ENCODE peak calls at places on chromosomes 3 and 15, in ten cellular contexts. X is sigmoid colon, Z is astrocyte of the spinal cord, T is mesothelial cell of epicardium, Q is stomach, L is fibroblast of the aortic adventitia, U is OCI-LY7, W is MCF 10A, E is AG04450, B is endodermal cell. R is an unnamed sample.

GRCh38 chr3:76859596-76859995 is 180.3 kb upstream of the ROBO2 start:
- DNase-seq in X (no peak), Z (peak), T (no peak), Q (no peak), L (no peak), U (no peak), W (no peak), E (peak), B (no peak), R (no peak)

GRCh38 chr3:167650459-167650858 is 3.3 kb downstream of the WDR49 start:
- DNase-seq in X (no peak), Z (no peak), T (no peak), Q (no peak), L (no peak), U (no peak), W (no peak), E (no peak), B (no peak), R (no peak)

GRCh38 chr15:33724321-33725036 is 243.8 kb upstream of the CHRM5 start:
- DNase-seq in X (no peak), Z (no peak), T (no peak), Q (no peak), L (no peak), U (no peak), W (no peak), E (no peak), B (no peak), R (no peak)

GRCh38 chr15:33608714-33609113 is 297.9 kb downstream of the RYR3 start:
- DNase-seq in X (no peak), Z (no peak), T (no peak), Q (no peak), L (no peak), U (no peak), W (peak), E (no peak), B (no peak), R (no peak)

GRCh38 chr3:24623657-24624056 is 129.0 kb upstream of the THRB start:
- DNase-seq in X (no peak), Z (peak), T (no peak), Q (no peak), L (no peak), U (no peak), W (no peak), E (no peak), B (no peak), R (no peak)

GRCh38 chr15:55673287-55673686 is 69.7 kb downstream of the PRTG start:
- DNase-seq in X (no peak), Z (no peak), T (no peak), Q (no peak), L (no peak), U (no peak), W (no peak), E (no peak), B (peak), R (no peak)

GRCh38 chr15:40499931-40500330 is 29.1 kb downstream of the CHST14 start:
- DNase-seq in X (no peak), Z (no peak), T (no peak), Q (no peak), L (no peak), U (no peak), W (no peak), E (no peak), B (no peak), R (no peak)

GRCh38 chr3:117398166-117398954 is 688.8 kb downstream of the TUSC7 start:
- DNase-seq in X (no peak), Z (no peak), T (no peak), Q (no peak), L (no peak), U (no peak), W (no peak), E (no peak), B (peak), R (no peak)

GRCh38 chr3:127011270-127011992 is 28.5 kb downstream of the PLXNA1 start:
- DNase-seq in X (no peak), Z (peak), T (no peak), Q (no peak), L (peak), U (no peak), W (peak), E (no peak), B (no peak), R (no peak)

GRCh38 chr3:157789162-157789561 is 285.9 kb upstream of the VEPH1 start:
- DNase-seq in X (no peak), Z (no peak), T (no peak), Q (no peak), L (no peak), U (no peak), W (no peak), E (no peak), B (no peak), R (no peak)

GRCh38 chr15:86231864-86232801 is 152.5 kb downstream of the AGBL1 start:
- DNase-seq in X (no peak), Z (peak), T (peak), Q (no peak), L (peak), U (peak), W (peak), E (no peak), B (peak), R (peak)

GRCh38 chr3:174198199-174198598 is 660.9 kb upstream of the NAALADL2 start:
- DNase-seq in X (no peak), Z (peak), T (no peak), Q (no peak), L (peak), U (no peak), W (no peak), E (peak), B (no peak), R (no peak)

GRCh38 chr15:74541494-74542191 is 623 bp downstream of the ARID3B start:
- DNase-seq in X (peak), Z (peak), T (peak), Q (peak), L (peak), U (peak), W (peak), E (no peak), B (peak), R (peak)

GRCh38 chr15:66936115-66936863 is 129.1 kb upstream of the SMAD3 start:
- DNase-seq in X (peak), Z (peak), T (no peak), Q (no peak), L (peak), U (no peak), W (no peak), E (peak), B (peak), R (no peak)

DNA sequence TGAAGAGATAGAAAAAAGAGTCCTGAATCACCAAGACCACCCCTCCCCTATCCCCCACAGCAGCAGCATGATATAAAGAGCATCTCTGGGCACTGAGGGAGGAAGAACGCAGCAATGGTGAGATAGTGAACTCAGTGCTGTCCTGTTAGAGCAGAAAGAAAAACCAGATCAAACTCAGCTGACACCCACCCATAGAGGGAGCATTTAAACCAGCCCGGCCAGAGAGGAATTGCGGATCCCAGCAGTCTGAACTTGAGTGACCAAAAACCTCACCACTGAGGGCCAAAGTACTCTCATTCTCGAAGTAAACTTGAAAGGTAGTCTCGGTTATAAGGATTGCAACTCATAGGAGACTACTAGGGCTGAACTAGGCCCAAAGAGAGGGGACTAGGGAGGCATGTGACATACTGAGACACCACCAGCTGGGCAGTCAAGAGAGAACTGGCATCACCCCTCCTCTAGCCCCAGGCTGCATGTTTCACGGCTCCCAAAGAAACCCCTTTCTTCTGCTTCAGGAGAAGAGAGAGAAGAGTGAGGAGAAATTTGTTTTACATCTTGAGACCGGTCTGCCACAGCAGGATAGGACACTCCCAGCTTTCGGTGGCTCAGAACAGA is 39.2 kb upstream of the TGFBR2 start:
- DNase-seq in X (no peak), Z (no peak), T (no peak), Q (no peak), L (no peak), U (no peak), W (no peak), E (no peak), B (peak), R (no peak)
- TF ChIP-seq CTCF in X (no peak), Z (peak), T (no peak), Q (no peak), L (no peak), U (peak), W (no peak), E (no peak), B (peak), R (no peak)

GRCh38 chr3:128917291-128917690 is 37.9 kb downstream of the ACAD9 start:
- DNase-seq in X (no peak), Z (no peak), T (no peak), Q (no peak), L (no peak), U (no peak), W (no peak), E (no peak), B (no peak), R (no peak)
- TF ChIP-seq CTCF in X (no peak), Z (peak), T (no peak), Q (no peak), L (no peak), U (peak), W (no peak), E (peak), B (peak), R (no peak)

GRCh38 chr3:134754768-134755559 is 40.1 kb upstream of the EPHB1 start:
- DNase-seq in X (no peak), Z (peak), T (no peak), Q (peak), L (peak), U (peak), W (peak), E (no peak), B (peak), R (peak)

GRCh38 chr3:134751831-134752230 is 43.2 kb upstream of the EPHB1 start:
- DNase-seq in X (no peak), Z (no peak), T (no peak), Q (no peak), L (peak), U (no peak), W (no peak), E (no peak), B (no peak), R (no peak)

GRCh38 chr3:134755821-134756220 is 39.2 kb upstream of the EPHB1 start:
- DNase-seq in X (no peak), Z (no peak), T (no peak), Q (no peak), L (no peak), U (no peak), W (no peak), E (no peak), B (no peak), R (no peak)

GRCh38 chr3:134752761-134753461 is 42.1 kb upstream of the EPHB1 start:
- DNase-seq in X (no peak), Z (no peak), T (no peak), Q (no peak), L (no peak), U (no peak), W (no peak), E (no peak), B (no peak), R (no peak)

DNA sequence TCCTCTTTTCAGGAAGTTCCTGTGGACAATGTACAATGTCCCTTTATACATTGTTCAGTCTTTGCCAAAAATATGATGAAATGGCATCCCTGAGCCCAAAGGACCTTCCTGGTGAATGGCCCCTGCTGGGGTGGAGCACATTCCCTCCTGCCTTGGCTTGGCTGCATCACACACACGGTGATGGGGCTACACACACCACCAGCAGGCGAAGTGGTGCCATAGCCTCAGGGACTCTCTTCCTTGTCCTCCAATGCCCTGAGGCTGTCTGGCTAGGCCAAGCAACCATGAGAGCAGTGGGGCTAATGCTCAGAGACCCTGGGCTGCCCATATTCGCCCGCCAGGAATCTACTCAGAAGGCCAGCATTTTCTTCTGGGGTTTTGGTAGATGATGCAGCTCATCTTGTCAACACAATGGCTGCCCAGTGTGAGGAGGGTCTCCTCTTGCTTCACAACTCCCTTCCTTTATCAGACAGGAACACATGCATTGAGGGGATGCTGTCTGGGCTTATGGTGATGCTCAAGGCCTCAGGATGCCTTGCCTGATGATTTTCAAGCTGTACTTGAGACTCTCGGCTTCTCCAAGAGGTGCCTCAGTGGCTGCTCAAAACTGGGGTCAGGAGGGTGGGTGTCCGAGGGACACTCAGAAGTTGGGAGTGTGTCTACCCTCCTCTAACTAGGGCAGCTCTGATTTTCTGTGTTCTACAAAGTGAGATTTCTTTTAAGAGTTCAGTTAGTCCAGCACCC is 40.9 kb upstream of the EPHB1 start:
- DNase-seq in X (no peak), Z (no peak), T (no peak), Q (no peak), L (peak), U (no peak), W (no peak), E (no peak), B (peak), R (no peak)
- TF ChIP-seq CTCF in X (no peak), Z (peak), T (no peak), Q (no peak), L (peak), U (no peak), W (no peak), E (no peak), B (peak), R (no peak)

GRCh38 chr3:176988795-176989194 is 208.5 kb downstream of the TBL1XR1 start:
- DNase-seq in X (no peak), Z (no peak), T (no peak), Q (no peak), L (no peak), U (no peak), W (no peak), E (no peak), B (no peak), R (no peak)

GRCh38 chr3:176994393-176994792 is 202.9 kb downstream of the TBL1XR1 start:
- DNase-seq in X (no peak), Z (no peak), T (no peak), Q (no peak), L (no peak), U (no peak), W (no peak), E (no peak), B (no peak), R (no peak)

GRCh38 chr3:176995946-176996345 is 201.3 kb downstream of the TBL1XR1 start:
- DNase-seq in X (no peak), Z (no peak), T (no peak), Q (no peak), L (no peak), U (no peak), W (no peak), E (no peak), B (no peak), R (no peak)

GRCh38 chr3:176994876-176995781 is 202.2 kb downstream of the TBL1XR1 start:
- DNase-seq in X (no peak), Z (no peak), T (no peak), Q (no peak), L (no peak), U (no peak), W (no peak), E (no peak), B (no peak), R (no peak)

DNA sequence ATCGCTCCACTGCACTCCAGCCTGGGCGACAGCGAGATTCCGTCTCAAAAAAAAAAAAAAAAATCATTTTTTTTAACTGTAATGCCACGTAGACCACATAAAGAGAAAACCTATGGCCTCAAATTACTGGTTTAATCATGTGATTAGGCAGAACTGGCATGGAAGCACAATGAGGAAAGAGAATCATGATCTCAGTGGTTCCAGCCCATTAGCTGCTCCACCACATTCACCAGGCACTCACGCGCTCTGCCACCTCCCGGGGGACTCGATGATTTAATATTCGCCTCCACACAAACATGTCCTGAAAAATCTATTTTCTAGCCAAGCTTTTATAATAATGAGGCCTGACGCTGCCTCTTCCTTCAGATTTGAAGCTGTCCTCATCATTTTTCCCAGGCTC is 204.7 kb downstream of the TBL1XR1 start:
- DNase-seq in X (no peak), Z (no peak), T (no peak), Q (no peak), L (no peak), U (no peak), W (no peak), E (no peak), B (no peak), R (no peak)
- TF ChIP-seq CTCF in X (no peak), Z (no peak), T (no peak), Q (no peak), L (no peak), U (no peak), W (no peak), E (no peak), B (no peak), R (no peak)

GRCh38 chr3:107077391-107077790 is 299.8 kb upstream of the CCDC54 start:
- DNase-seq in X (no peak), Z (peak), T (no peak), Q (no peak), L (no peak), U (no peak), W (no peak), E (no peak), B (no peak), R (no peak)
- TF ChIP-seq CTCF in X (no peak), Z (no peak), T (no peak), Q (no peak), L (no peak), U (no peak), W (no peak), E (no peak), B (no peak), R (no peak)

GRCh38 chr15:93055211-93055763 is 33.7 kb downstream of the RGMA start:
- DNase-seq in X (no peak), Z (no peak), T (no peak), Q (no peak), L (no peak), U (no peak), W (no peak), E (no peak), B (no peak), R (no peak)

GRCh38 chr15:93051236-93052089 is 37.5 kb downstream of the RGMA start:
- DNase-seq in X (no peak), Z (no peak), T (no peak), Q (no peak), L (no peak), U (no peak), W (no peak), E (no peak), B (no peak), R (no peak)

GRCh38 chr15:93050648-93051047 is 38.4 kb downstream of the RGMA start:
- DNase-seq in X (no peak), Z (no peak), T (no peak), Q (no peak), L (no peak), U (no peak), W (no peak), E (no peak), B (no peak), R (no peak)

GRCh38 chr15:93049914-93050534 is 39.0 kb downstream of the RGMA start:
- DNase-seq in X (no peak), Z (no peak), T (no peak), Q (no peak), L (no peak), U (no peak), W (no peak), E (no peak), B (no peak), R (no peak)

GRCh38 chr15:93052090-93052892 is 36.7 kb downstream of the RGMA start:
- DNase-seq in X (no peak), Z (no peak), T (no peak), Q (no peak), L (no peak), U (peak), W (no peak), E (no peak), B (peak), R (no peak)
- TF ChIP-seq CTCF in X (no peak), Z (peak), T (no peak), Q (no peak), L (no peak), U (peak), W (no peak), E (no peak), B (peak), R (peak)